ENCODE peak calls at places on chromosome 19, in five cellular contexts. One of them, this sample, is unnamed.

GRCh38 chr19:38424272-38424671 is 1.7 kb downstream of the RASGRP4 start:
- DNase-seq in ACHN: no peak
- DNase-seq in ovary: no peak
- DNase-seq in NCI-H2171 treated with DMSO at 0.1 percent for 48 hours: no peak
- DNase-seq in neural progenitor cell: no peak
- DNase-seq in this sample: no peak

GRCh38 chr19:29530549-29531457 is 5.0 kb downstream of the VSTM2B start:
- DNase-seq in ACHN: no peak
- DNase-seq in ovary: no peak
- DNase-seq in NCI-H2171 treated with DMSO at 0.1 percent for 48 hours: no peak
- DNase-seq in neural progenitor cell: peak; percentile 54
- DNase-seq in this sample: no peak

GRCh38 chr19:4730740-4731171 is 7.1 kb upstream of the DPP9 start:
- DNase-seq in ACHN: peak; percentile 34
- DNase-seq in ovary: no peak
- DNase-seq in NCI-H2171 treated with DMSO at 0.1 percent for 48 hours: no peak
- DNase-seq in neural progenitor cell: no peak
- DNase-seq in this sample: peak; percentile 49

GRCh38 chr19:29311391-29311790 is 98.4 kb upstream of the UQCRFS1 start:
- DNase-seq in ACHN: no peak
- DNase-seq in ovary: no peak
- DNase-seq in NCI-H2171 treated with DMSO at 0.1 percent for 48 hours: peak; percentile 93
- DNase-seq in neural progenitor cell: peak; percentile 78
- DNase-seq in this sample: no peak

GRCh38 chr19:9321338-9321737 is 2.6 kb upstream of the ZNF559 start:
- DNase-seq in ACHN: no peak
- DNase-seq in ovary: no peak
- DNase-seq in NCI-H2171 treated with DMSO at 0.1 percent for 48 hours: no peak
- DNase-seq in neural progenitor cell: no peak
- DNase-seq in this sample: no peak

GRCh38 chr19:928471-929259 is 2.8 kb downstream of the ARID3A start:
- DNase-seq in ACHN: no peak
- DNase-seq in ovary: no peak
- DNase-seq in NCI-H2171 treated with DMSO at 0.1 percent for 48 hours: no peak
- DNase-seq in neural progenitor cell: no peak
- DNase-seq in this sample: no peak

GRCh38 chr19:45716314-45717130 is 14.2 kb downstream of the FBXO46 start:
- DNase-seq in ACHN: peak; percentile 19
- DNase-seq in ovary: no peak
- DNase-seq in NCI-H2171 treated with DMSO at 0.1 percent for 48 hours: peak; percentile 45
- DNase-seq in neural progenitor cell: peak; percentile 40
- DNase-seq in this sample: no peak

GRCh38 chr19:4184718-4185352 is 2.3 kb downstream of the ANKRD24 start:
- DNase-seq in ACHN: no peak
- DNase-seq in ovary: no peak
- DNase-seq in NCI-H2171 treated with DMSO at 0.1 percent for 48 hours: no peak
- DNase-seq in neural progenitor cell: no peak
- DNase-seq in this sample: no peak

GRCh38 chr19:51460164-51460992 is 2.1 kb upstream of the SIGLEC8 start:
- DNase-seq in ACHN: no peak
- DNase-seq in ovary: no peak
- DNase-seq in NCI-H2171 treated with DMSO at 0.1 percent for 48 hours: peak; percentile 19
- DNase-seq in neural progenitor cell: peak; percentile 13
- DNase-seq in this sample: no peak

GRCh38 chr19:5356918-5357317 is 16.3 kb upstream of the PTPRS start:
- DNase-seq in ACHN: no peak
- DNase-seq in ovary: no peak
- DNase-seq in NCI-H2171 treated with DMSO at 0.1 percent for 48 hours: no peak
- DNase-seq in neural progenitor cell: no peak
- DNase-seq in this sample: no peak

GRCh38 chr19:29831041-29831548 is 19.3 kb downstream of the CCNE1 start:
- DNase-seq in ACHN: no peak
- DNase-seq in ovary: no peak
- DNase-seq in NCI-H2171 treated with DMSO at 0.1 percent for 48 hours: no peak
- DNase-seq in neural progenitor cell: no peak
- DNase-seq in this sample: peak; percentile 81

GRCh38 chr19:11964496-11964857 is 363 bp upstream of the ZNF763 start:
- DNase-seq in ACHN: no peak
- DNase-seq in ovary: no peak
- DNase-seq in NCI-H2171 treated with DMSO at 0.1 percent for 48 hours: no peak
- DNase-seq in neural progenitor cell: no peak
- DNase-seq in this sample: no peak